ENCODE peak calls at places on chromosomes 1 and 21, in eight cellular contexts. V is foreskin fibroblast, U is kidney epithelial cell, K is heart right ventricle, M is dorsolateral prefrontal cortex, L is left ventricle myocardium inferior, R is fibroblast of pulmonary artery, Q is cardiac muscle cell. H is an unnamed sample.
A peak's percentile ranks its signal among the peaks of the same experiment; 100 is the strongest.

GRCh38 chr1:109769335-109770078 is 5.8 kb upstream of the EPS8L3 start:
- DNase-seq in V (peak; percentile 68), U (peak; percentile 51), K (no peak), M (peak; percentile 17), L (peak; percentile 7), R (peak; percentile 65), Q (no peak), H (peak; percentile 28)

GRCh38 chr1:195899762-195900352 is 708.4 kb downstream of the KCNT2 start:
- DNase-seq in V (peak; percentile 56), U (no peak), K (no peak), M (no peak), L (no peak), R (peak; percentile 59), Q (no peak), H (peak; percentile 0)

GRCh38 chr1:116411784-116412479 is 38.9 kb downstream of the ATP1A1 start:
- DNase-seq in V (peak; percentile 65), U (peak; percentile 43), K (no peak), M (no peak), L (no peak), R (peak; percentile 55), Q (no peak), H (no peak)

GRCh38 chr1:224736619-224737352 is 120.7 kb downstream of the CNIH3 start:
- DNase-seq in V (peak; percentile 59), U (no peak), K (peak; percentile 16), M (no peak), L (peak; percentile 28), R (peak; percentile 63), Q (no peak), H (peak; percentile 45)

GRCh38 chr21:41973427-41973831 is 19.6 kb upstream of the C2CD2 start:
- DNase-seq in V (no peak), U (no peak), K (no peak), M (peak; percentile 12), L (no peak), R (no peak), Q (no peak), H (no peak)

GRCh38 chr1:55472784-55473183 is 257.6 kb upstream of the USP24 start:
- DNase-seq in V (no peak), U (no peak), K (no peak), M (no peak), L (no peak), R (peak; percentile 31), Q (no peak), H (no peak)

GRCh38 chr1:109984190-109984455 is 442 bp upstream of the AHCYL1 start:
- DNase-seq in V (no peak), U (no peak), K (no peak), M (no peak), L (no peak), R (peak; percentile 74), Q (no peak), H (peak; percentile 69)

GRCh38 chr1:187236676-187237075 is 407.9 kb downstream of the PLA2G4A start:
- DNase-seq in V (no peak), U (no peak), K (peak; percentile 3), M (no peak), L (no peak), R (no peak), Q (peak; percentile 80), H (no peak)

GRCh38 chr1:185517808-185518419 is 200.9 kb upstream of the IVNS1ABP start:
- DNase-seq in V (no peak), U (no peak), K (no peak), M (no peak), L (no peak), R (no peak), Q (no peak), H (no peak)

GRCh38 chr1:44919387-44919786 is 67.0 kb downstream of the EIF2B3 start:
- DNase-seq in V (no peak), U (no peak), K (no peak), M (no peak), L (no peak), R (no peak), Q (no peak), H (no peak)

GRCh38 chr1:44926311-44926781 is 60.0 kb downstream of the EIF2B3 start:
- DNase-seq in V (peak; percentile 26), U (no peak), K (no peak), M (no peak), L (no peak), R (no peak), Q (no peak), H (peak; percentile 75)

GRCh38 chr1:44929556-44929955 is 56.8 kb downstream of the EIF2B3 start:
- DNase-seq in V (no peak), U (no peak), K (no peak), M (no peak), L (no peak), R (no peak), Q (no peak), H (no peak)

GRCh38 chr1:44924835-44925464 is 61.4 kb downstream of the EIF2B3 start:
- DNase-seq in V (peak; percentile 73), U (no peak), K (no peak), M (no peak), L (no peak), R (peak; percentile 84), Q (no peak), H (peak; percentile 86)
- TF ChIP-seq CTCF in V (peak; percentile 28), U (peak; percentile 47), K (peak; percentile 32), M (peak; percentile 19), L (peak; percentile 48), R (peak; percentile 66), Q (peak; percentile 55), H (peak; percentile 56)

GRCh38 chr1:244054924-244055263 is 3.8 kb downstream of the ZBTB18 start:
- DNase-seq in V (no peak), U (no peak), K (no peak), M (peak; percentile 66), L (no peak), R (no peak), Q (no peak), H (no peak)
- H3K4me3 ChIP-seq in V (no peak overlapping the region), U (no peak overlapping the region), K (no peak overlapping the region), M (peak overlapping the region; percentile 37), L (no peak overlapping the region), R (no peak overlapping the region), Q (no peak overlapping the region), H (no peak overlapping the region)

DNA sequence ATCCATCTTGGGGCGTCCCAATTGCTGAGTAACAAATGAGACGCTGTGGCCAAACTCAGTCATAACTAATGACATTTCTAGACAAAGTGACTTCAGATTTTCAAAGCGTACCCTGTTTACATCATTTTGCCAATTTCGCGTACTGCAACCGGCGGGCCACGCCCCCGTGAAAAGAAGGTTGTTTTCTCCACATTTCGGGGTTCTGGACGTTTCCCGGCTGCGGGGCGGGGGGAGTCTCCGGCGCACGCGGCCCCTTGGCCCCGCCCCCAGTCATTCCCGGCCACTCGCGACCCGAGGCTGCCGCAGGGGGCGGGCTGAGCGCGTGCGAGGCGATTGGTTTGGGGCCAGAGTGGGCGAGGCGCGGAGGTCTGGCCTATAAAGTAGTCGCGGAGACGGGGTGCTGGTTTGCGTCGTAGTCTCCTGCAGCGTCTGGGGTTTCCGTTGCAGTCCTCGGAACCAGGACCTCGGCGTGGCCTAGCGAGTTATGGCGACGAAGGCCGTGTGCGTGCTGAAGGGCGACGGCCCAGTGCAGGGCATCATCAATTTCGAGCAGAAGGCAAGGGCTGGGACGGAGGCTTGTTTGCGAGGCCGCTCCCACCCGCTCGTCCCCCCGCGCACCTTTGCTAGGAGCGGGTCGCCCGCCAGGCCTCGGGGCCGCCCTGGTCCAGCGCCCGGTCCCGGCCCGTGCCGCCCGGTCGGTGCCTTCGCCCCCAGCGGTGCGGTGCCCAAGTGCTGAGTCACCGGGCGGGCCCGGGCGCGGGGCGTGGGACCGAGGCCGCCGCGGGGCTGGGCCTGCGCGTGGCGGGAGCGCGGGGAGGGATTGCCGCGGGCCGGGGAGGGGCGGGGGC is at the start of gene SOD1:
- DNase-seq in V (peak; percentile 92), U (peak; percentile 61), K (peak; percentile 96), M (peak; percentile 96), L (peak; percentile 97), R (peak; percentile 94), Q (peak; percentile 94), H (peak; percentile 92)
- TF ChIP-seq CTCF in V (no peak), U (no peak), K (peak; percentile 42), M (peak; percentile 19), L (peak; percentile 47), R (no peak), Q (no peak), H (peak; percentile 6)

DNA sequence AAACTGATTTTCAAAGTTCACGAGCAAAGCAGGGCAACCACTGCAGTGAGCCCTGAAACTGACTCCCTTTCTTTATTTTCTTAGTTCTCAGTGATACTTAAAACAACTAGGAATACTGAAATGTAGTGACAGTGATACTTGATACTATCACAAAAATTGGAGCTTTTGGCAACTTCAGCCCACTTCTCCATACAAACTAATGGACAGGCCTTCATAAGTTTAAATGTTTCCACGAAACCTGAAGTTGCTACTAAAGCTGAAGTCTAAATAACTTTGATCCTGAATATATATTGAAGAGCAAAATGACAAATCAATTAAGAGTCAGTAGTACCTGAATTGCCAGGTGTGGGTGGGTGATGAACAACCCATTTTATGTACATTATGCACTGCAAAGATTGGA is 10.0 kb downstream of the NR5A2 start:
- DNase-seq in V (no peak), U (no peak), K (no peak), M (no peak), L (no peak), R (no peak), Q (no peak), H (no peak)
- H3K4me3 ChIP-seq in V (no peak overlapping the region), U (no peak overlapping the region), K (no peak overlapping the region), M (no peak overlapping the region), L (no peak overlapping the region), R (no peak overlapping the region), Q (no peak overlapping the region), H (no peak overlapping the region)

DNA sequence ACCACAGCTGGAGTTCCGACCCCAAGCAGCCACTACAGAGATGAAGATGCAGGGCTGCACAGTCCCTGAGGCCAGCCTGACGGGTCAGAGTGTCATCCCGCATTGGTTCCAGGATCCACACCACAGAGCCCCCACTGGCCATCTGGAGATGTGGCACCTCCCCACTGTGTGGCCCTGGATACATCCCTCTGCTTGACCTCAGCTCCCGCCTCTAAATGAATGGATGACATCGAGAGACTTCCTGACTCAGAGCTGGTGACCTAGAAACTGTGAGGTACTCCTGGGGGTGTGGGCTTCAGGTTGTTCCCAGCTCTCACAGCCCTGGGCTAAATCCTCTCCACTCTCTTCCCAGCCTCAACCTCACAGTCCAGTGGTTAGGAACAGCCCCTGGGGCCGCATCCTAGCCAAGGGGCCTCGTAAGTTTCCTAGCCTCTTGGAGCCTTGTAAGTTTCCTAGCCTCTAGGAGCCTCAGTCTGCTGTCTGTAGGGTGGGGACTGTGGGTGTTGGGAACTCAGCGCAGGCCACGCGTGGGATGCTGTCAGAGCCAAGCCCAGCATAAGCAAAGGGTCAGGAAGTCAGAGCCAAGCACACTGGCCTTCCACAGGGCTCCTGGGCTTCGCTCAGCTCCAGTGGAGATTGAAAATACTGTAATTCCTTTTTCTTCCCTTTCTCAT is 87.5 kb upstream of the RUNX3 start:
- DNase-seq in V (no peak), U (peak; percentile 26), K (no peak), M (no peak), L (no peak), R (peak; percentile 72), Q (no peak), H (peak; percentile 44)
- TF ChIP-seq CTCF in V (no peak), U (no peak), K (no peak), M (no peak), L (no peak), R (peak; percentile 16), Q (no peak), H (no peak)

GRCh38 chr1:1166642-1167415 is 6.9 kb upstream of the TTLL10 start:
- DNase-seq in V (no peak), U (no peak), K (no peak), M (no peak), L (no peak), R (no peak), Q (no peak), H (no peak)
- H3K4me3 ChIP-seq in V (no peak overlapping the region), U (peak overlapping the region; percentile 63), K (no peak overlapping the region), M (no peak overlapping the region), L (no peak overlapping the region), R (no peak overlapping the region), Q (no peak overlapping the region), H (no peak overlapping the region)

GRCh38 chr21:39850333-39850732 is 16.9 kb upstream of the PCP4 start:
- DNase-seq in V (no peak), U (no peak), K (no peak), M (no peak), L (no peak), R (no peak), Q (no peak), H (no peak)
- TF ChIP-seq CTCF in V (no peak), U (no peak), K (no peak), M (no peak), L (no peak), R (no peak), Q (no peak), H (no peak)

H was measured in fibroblast of villous mesenchyme.